ENCODE peak calls at places on chromosomes 11 and 22, in four cellular contexts. S is GM10248; H is cardiac fibroblast; D is CD8-positive, alpha-beta T cell. E is an unnamed sample.
A peak's percentile ranks its signal among the peaks of the same experiment; 100 is the strongest.

GRCh38 chr22:31680764-31681624 is 19.0 kb upstream of the PISD start:
- DNase-seq in S (no peak), H (peak; percentile 83), D (no peak), E (no peak)

GRCh38 chr11:64772318-64773018 is 5.9 kb downstream of the SF1 start:
- DNase-seq in S (peak; percentile 24), H (no peak), D (no peak), E (no peak)

GRCh38 chr11:12950681-12951080 is 58.4 kb upstream of the RASSF10 start:
- DNase-seq in S (no peak), H (peak; percentile 40), D (no peak), E (no peak)

GRCh38 chr22:32329202-32329645 is 28.4 kb upstream of the RFPL3 start:
- DNase-seq in S (no peak), H (no peak), D (no peak), E (no peak)

GRCh38 chr22:33438273-33438672 is 380.1 kb upstream of the SYN3 start:
- DNase-seq in S (no peak), H (peak; percentile 94), D (no peak), E (no peak)

GRCh38 chr22:42519544-42520237 is at the start of gene RRP7A:
- DNase-seq in S (peak; percentile 87), H (peak; percentile 66), D (peak; percentile 80), E (peak; percentile 59)

GRCh38 chr22:39520874-39521857 is 804 bp downstream of the ATF4 start:
- DNase-seq in S (peak; percentile 77), H (peak; percentile 81), D (peak; percentile 56), E (peak; percentile 64)

GRCh38 chr22:27492566-27493201 is 308.9 kb downstream of the MN1 start:
- DNase-seq in S (no peak), H (no peak), D (no peak), E (no peak)

GRCh38 chr11:11808992-11809583 is 32.7 kb upstream of the USP47 start:
- DNase-seq in S (no peak), H (no peak), D (no peak), E (no peak)

GRCh38 chr22:20508815-20509271 is 1.4 kb downstream of the MED15 start:
- DNase-seq in S (no peak), H (no peak), D (no peak), E (no peak)

GRCh38 chr11:2196970-2197770 is 25.6 kb upstream of the TH start:
- DNase-seq in S (peak; percentile 82), H (peak; percentile 61), D (peak; percentile 57), E (peak; percentile 77)

GRCh38 chr22:42375982-42376381 is 56.2 kb downstream of the NFAM1 start:
- DNase-seq in S (no peak), H (no peak), D (no peak), E (no peak)

GRCh38 chr11:45577755-45578154 is 87.7 kb downstream of the CHST1 start:
- DNase-seq in S (no peak), H (no peak), D (no peak), E (no peak)

GRCh38 chr11:5620606-5621521 is 3.9 kb upstream of the TRIM34 start:
- DNase-seq in S (no peak), H (peak; percentile 91), D (no peak), E (no peak)

GRCh38 chr11:3867209-3868071 is 12.0 kb downstream of the STIM1 start:
- DNase-seq in S (no peak), H (peak; percentile 53), D (no peak), E (no peak)

GRCh38 chr22:25750569-25751173 is 8.7 kb downstream of the MYO18B start:
- DNase-seq in S (no peak), H (no peak), D (no peak), E (no peak)

GRCh38 chr11:61019818-61020405 is 48.4 kb downstream of the CD6 start:
- DNase-seq in S (no peak), H (no peak), D (no peak), E (no peak)

GRCh38 chr11:41612415-41612814 is 153.0 kb upstream of the LRRC4C start:
- DNase-seq in S (no peak), H (peak; percentile 27), D (no peak), E (no peak)

GRCh38 chr11:130817608-130817944 is 98.7 kb downstream of the SNX19 start:
- DNase-seq in S (no peak), H (peak; percentile 62), D (no peak), E (no peak)

GRCh38 chr11:34327804-34328631 is 29.8 kb downstream of the ABTB2 start:
- DNase-seq in S (no peak), H (no peak), D (no peak), E (no peak)

GRCh38 chr11:60831501-60832079 is 10.3 kb upstream of the CCDC86 start:
- DNase-seq in S (no peak), H (peak; percentile 65), D (no peak), E (no peak)

GRCh38 chr22:20930004-20930403 is 12.8 kb downstream of the CRKL start:
- DNase-seq in S (no peak), H (no peak), D (no peak), E (no peak)

GRCh38 chr22:32512267-32512982 is 37.8 kb downstream of the FBXO7 start:
- DNase-seq in S (no peak), H (no peak), D (no peak), E (no peak)

GRCh38 chr11:57310630-57311086 is 14.1 kb downstream of the TNKS1BP1 start:
- DNase-seq in S (no peak), H (no peak), D (no peak), E (no peak)

GRCh38 chr11:26993965-26994446 is at the start of gene FIBIN:
- DNase-seq in S (no peak), H (peak; percentile 75), D (no peak), E (no peak)

GRCh38 chr11:47260366-47260765 is 2.6 kb downstream of the NR1H3 start:
- DNase-seq in S (no peak), H (no peak), D (no peak), E (no peak)

GRCh38 chr11:45079943-45080719 is 66.3 kb upstream of the PRDM11 start:
- DNase-seq in S (peak; percentile 46), H (no peak), D (peak; percentile 53), E (no peak)

DNA sequence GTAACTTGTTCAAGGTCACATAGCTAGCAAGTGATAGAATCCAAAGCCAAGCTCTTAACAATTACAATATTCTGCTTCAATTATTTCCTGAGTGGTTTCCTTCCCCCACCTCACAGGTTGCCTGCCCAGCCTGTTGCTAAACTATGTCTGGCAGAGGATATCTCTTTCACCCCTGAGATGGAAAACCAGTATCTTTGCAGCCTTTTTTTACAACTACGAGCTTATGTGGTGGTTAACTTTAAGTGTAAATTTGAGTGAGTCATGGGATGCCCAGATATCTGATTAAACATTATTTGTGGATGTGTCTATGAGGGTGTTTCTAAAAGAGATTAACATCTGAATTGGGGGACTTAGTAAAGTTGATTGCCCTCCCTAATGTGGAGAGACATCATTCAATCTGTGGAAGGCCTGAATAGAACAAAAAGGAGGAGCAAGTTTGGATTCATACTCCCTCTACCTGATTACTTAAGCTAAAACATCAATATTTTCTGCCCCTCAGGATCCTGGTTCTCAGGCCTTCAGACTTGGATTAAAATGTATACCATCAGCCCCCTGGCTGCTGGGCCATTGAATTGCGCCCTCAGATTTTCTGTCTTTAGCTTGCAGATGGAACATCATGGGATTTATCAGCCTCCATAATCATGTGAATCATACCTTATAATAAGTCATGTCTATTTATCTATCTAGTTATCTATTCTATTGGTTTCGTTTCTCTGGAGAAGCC is 911.9 kb downstream of the METTL15 start:
- DNase-seq in S (no peak), H (peak; percentile 70), D (no peak), E (no peak)
- TF ChIP-seq CTCF in S (no peak), H (peak; percentile 68), D (no peak), E (peak; percentile 64)

DNA sequence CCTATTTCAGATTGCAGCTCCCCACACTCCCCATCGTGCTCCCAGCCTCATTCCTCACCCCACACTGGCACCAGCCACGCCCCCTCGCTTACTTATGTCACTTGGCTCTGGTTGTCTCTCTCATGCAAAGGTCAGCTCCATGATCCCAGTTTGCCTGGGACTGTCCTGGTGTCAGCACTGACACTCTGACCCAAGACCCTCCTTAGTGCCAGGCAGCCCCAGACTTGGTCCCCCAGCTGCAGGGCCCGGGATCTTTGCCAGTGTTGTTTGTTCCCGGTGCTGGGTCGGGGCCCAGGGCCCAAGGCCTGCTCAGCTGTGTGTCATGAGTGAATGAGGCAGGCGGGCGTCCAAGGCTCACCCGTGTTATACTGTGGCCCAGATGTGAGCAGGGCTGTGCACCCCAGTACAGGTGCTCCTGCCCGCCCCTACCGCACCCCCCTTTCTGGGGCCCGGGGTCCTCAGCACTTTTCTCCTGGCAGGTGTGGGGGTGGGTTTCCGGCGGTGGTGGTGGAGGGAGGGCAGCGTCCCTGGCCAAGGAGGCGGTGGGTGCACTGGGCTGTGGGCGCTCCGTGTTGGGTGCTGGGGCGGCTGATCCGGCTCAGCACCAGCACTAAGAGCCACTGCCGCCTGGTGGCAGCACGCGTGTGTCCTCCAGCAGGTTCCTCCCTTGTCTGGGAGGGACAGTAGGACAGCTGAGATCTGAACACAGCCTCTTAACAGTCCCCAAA is 19.5 kb downstream of the IL17REL start:
- DNase-seq in S (peak; percentile 88), H (peak; percentile 60), D (peak; percentile 55), E (peak; percentile 15)
- TF ChIP-seq CTCF in S (peak; percentile 93), H (peak; percentile 79), D (peak; percentile 77), E (peak; percentile 65)

GRCh38 chr11:30774451-30774850 is 188.3 kb upstream of the MPPED2 start:
- DNase-seq in S (no peak), H (no peak), D (no peak), E (no peak)

GRCh38 chr11:30772908-30773307 is 186.8 kb upstream of the MPPED2 start:
- DNase-seq in S (no peak), H (no peak), D (no peak), E (no peak)

GRCh38 chr11:30775123-30775522 is 189.0 kb upstream of the MPPED2 start:
- DNase-seq in S (no peak), H (no peak), D (no peak), E (no peak)
- TF ChIP-seq CTCF in S (no peak), H (no peak), D (no peak), E (peak; percentile 27)

GRCh38 chr11:114259124-114259526 is 37.1 kb upstream of the NNMT start:
- DNase-seq in S (no peak), H (no peak), D (no peak), E (no peak)

GRCh38 chr11:114256176-114256897 is 39.9 kb upstream of the NNMT start:
- DNase-seq in S (no peak), H (no peak), D (no peak), E (no peak)

GRCh38 chr11:114258696-114259095 is 37.5 kb upstream of the NNMT start:
- DNase-seq in S (no peak), H (no peak), D (no peak), E (no peak)

GRCh38 chr11:114256898-114257286 is 39.3 kb upstream of the NNMT start:
- DNase-seq in S (no peak), H (no peak), D (no peak), E (no peak)

DNA sequence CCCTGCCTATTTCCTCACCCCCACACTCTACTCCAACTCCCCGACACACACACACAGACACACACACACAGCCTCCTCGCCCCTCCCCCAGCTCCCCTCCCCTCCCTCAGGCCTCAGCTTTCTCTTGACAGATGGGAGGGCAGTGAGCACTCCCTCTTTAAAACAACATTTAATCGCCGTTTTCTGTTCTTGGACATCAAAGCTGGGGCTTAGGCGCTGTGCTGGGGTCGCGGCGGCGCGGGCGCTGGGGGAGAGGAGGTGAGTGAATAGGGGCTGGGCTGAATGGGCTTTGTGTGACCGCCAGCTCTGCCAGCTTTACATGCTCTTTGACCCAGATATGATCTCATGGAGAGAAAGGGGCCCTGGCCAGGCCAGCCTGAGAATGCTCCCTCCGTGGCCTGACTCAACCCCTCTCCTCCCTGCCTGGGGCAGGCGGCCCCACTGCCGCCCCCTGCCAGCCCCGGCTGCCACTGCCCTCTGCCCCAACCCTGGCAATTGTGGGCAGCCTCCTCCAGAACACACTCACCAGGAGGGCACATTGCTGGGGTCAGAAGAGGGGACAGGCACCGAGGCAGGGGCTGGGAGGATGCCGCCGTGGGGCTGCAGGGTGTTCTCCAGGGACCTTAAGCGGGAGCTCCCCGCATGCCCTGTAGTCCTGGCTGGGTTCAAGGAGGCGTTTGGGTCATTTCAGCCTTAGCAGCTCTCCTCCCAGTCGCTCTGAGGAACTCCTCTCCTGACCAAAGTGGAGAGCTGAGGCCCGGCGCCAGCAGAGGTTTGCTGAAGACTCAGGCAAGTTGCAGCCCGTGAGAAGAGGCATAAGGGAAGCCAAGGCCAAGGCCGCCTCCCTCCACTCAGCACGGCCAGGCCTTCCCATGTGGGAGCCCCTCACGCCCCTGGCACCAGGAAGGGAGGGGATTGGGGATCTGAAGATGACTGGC is 38.3 kb upstream of the NNMT start:
- DNase-seq in S (no peak), H (peak; percentile 76), D (no peak), E (peak; percentile 27)
- TF ChIP-seq CTCF in S (no peak), H (peak; percentile 53), D (no peak), E (peak; percentile 51)